ENCODE peak calls at places on chromosomes 2 and 18, in six cellular contexts. H is endothelial cell of umbilical vein, N is A673, A is right lobe of liver, W is IMR-90, P is keratinocyte. J is an unnamed sample.

GRCh38 chr2:179393481-179393880 is 128.8 kb upstream of the SESTD1 start:
- DNase-seq in H (no peak), N (no peak), A (no peak), W (no peak), P (no peak), J (no peak)

GRCh38 chr2:96977631-96978195 is 8.7 kb downstream of the FAM178B start:
- DNase-seq in H (no peak), N (no peak), A (no peak), W (peak; percentile 79), P (peak; percentile 33), J (no peak)

GRCh38 chr2:56185101-56185581 is 1.4 kb downstream of the CCDC85A start:
- DNase-seq in H (no peak), N (peak; percentile 8), A (peak; percentile 41), W (no peak), P (no peak), J (peak; percentile 22)

GRCh38 chr2:63827749-63828148 is 13.9 kb upstream of the UGP2 start:
- DNase-seq in H (peak; percentile 18), N (no peak), A (no peak), W (peak; percentile 88), P (peak; percentile 75), J (no peak)

GRCh38 chr2:45674035-45674791 is 22.7 kb downstream of the PRKCE start:
- DNase-seq in H (peak; percentile 54), N (no peak), A (no peak), W (peak; percentile 42), P (no peak), J (no peak)

GRCh38 chr2:238389985-238390682 is 36.6 kb upstream of the ASB1 start:
- DNase-seq in H (peak; percentile 60), N (no peak), A (no peak), W (peak; percentile 23), P (peak; percentile 28), J (peak; percentile 81)

GRCh38 chr2:34012728-34013302 is 413.7 kb upstream of the FAM98A start:
- DNase-seq in H (peak; percentile 41), N (peak; percentile 85), A (peak; percentile 38), W (peak; percentile 23), P (peak; percentile 2), J (peak; percentile 44)

GRCh38 chr2:73284296-73285161 is at the start of gene FBXO41:
- DNase-seq in H (no peak), N (peak; percentile 66), A (peak; percentile 58), W (peak; percentile 17), P (no peak), J (peak; percentile 29)

GRCh38 chr2:199581935-199582336 is 124.2 kb upstream of the SATB2 start:
- DNase-seq in H (peak; percentile 19), N (no peak), A (no peak), W (peak; percentile 11), P (no peak), J (no peak)
- H3K4me3 ChIP-seq in H (peak overlapping the region; percentile 19), N (peak overlapping the region; percentile 38), A (peak overlapping the region; percentile 19), W (peak overlapping the region; percentile 49), P (no peak overlapping the region), J (no peak overlapping the region)

GRCh38 chr18:5600376-5601071 is 56.7 kb upstream of the EPB41L3 start:
- DNase-seq in H (peak; percentile 57), N (peak; percentile 35), A (no peak), W (peak; percentile 28), P (no peak), J (no peak)
- TF ChIP-seq CTCF in H (peak; percentile 8), N (peak; percentile 49), A (peak; percentile 32), W (peak; percentile 65), P (no peak), J (no peak)

GRCh38 chr2:65379168-65379672 is 53.2 kb downstream of the SPRED2 start:
- DNase-seq in H (no peak), N (no peak), A (no peak), W (no peak), P (no peak), J (no peak)
- H3K4me1 ChIP-seq in H (peaks cover 28% of the 10 kb centered on the region), N (peaks cover 35% of the 10 kb centered on the region), A (peaks cover 9% of the 10 kb centered on the region), W (peaks cover 29% of the 10 kb centered on the region), P (peaks cover 91% of the 10 kb centered on the region), J (peaks cover 26% of the 10 kb centered on the region)

GRCh38 chr2:223943135-223943534 is 2.0 kb downstream of the WDFY1 start:
- DNase-seq in H (no peak), N (no peak), A (no peak), W (no peak), P (no peak), J (no peak)
- H3K4me3 ChIP-seq in H (peak overlapping the region; percentile 77), N (peak overlapping the region; percentile 97), A (no peak overlapping the region), W (peak overlapping the region; percentile 91), P (peak overlapping the region; percentile 84), J (no peak overlapping the region)

GRCh38 chr2:75465317-75465998 is 95.3 kb downstream of the EVA1A start:
- DNase-seq in H (peak; percentile 55), N (peak; percentile 55), A (peak; percentile 23), W (peak; percentile 55), P (no peak), J (no peak)
- TF ChIP-seq CTCF in H (peak; percentile 65), N (peak; percentile 67), A (peak; percentile 59), W (peak; percentile 71), P (peak; percentile 47), J (no peak)

GRCh38 chr2:150142561-150142960 is 344.9 kb downstream of the RND3 start:
- DNase-seq in H (peak; percentile 83), N (no peak), A (no peak), W (peak; percentile 92), P (peak; percentile 68), J (no peak)

GRCh38 chr2:150145312-150145711 is 342.2 kb downstream of the RND3 start:
- DNase-seq in H (no peak), N (no peak), A (no peak), W (no peak), P (no peak), J (no peak)

GRCh38 chr2:150143087-150143536 is 344.4 kb downstream of the RND3 start:
- DNase-seq in H (peak; percentile 85), N (no peak), A (no peak), W (peak; percentile 73), P (peak; percentile 55), J (no peak)

GRCh38 chr2:150146879-150147278 is 340.6 kb downstream of the RND3 start:
- DNase-seq in H (no peak), N (no peak), A (no peak), W (no peak), P (no peak), J (no peak)

GRCh38 chr2:150144546-150145305 is 342.7 kb downstream of the RND3 start:
- DNase-seq in H (no peak), N (no peak), A (no peak), W (peak; percentile 76), P (no peak), J (no peak)
- H3K4me1 ChIP-seq in H (peaks cover 48% of the 10 kb centered on the region), N (peaks cover 16% of the 10 kb centered on the region), A (no peaks in the 10 kb centered on the region), W (peaks cover 7% of the 10 kb centered on the region), P (peaks cover 36% of the 10 kb centered on the region), J (no peaks in the 10 kb centered on the region)

DNA sequence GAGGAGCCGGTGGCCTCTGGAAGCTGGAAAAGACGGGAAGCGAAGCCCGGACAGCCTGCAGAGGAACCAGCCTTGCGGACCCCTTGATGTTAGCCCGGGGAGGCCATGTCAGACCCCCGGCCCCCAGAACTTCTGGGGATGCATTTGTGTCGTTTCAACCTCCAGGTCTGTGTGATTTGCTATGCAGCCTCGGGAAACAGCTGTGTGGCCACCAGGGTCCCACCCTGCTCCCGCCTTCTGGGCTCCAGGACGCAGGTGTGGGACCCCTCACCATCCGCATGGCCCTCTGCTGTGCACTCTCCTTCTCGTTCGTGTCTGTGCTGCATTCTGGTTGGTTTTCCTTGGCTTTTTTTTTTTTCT is 13.3 kb downstream of the NEU4 start:
- DNase-seq in H (no peak), N (no peak), A (no peak), W (no peak), P (no peak), J (no peak)
- H3K4me3 ChIP-seq in H (no peak overlapping the region), N (no peak overlapping the region), A (no peak overlapping the region), W (no peak overlapping the region), P (no peak overlapping the region), J (no peak overlapping the region)

J was measured in pancreas.